ENCODE peak calls at places on chromosome 5, in ten cellular contexts. M, V, K, L, C, E, P, D, S and B are unnamed samples.

GRCh38 chr5:179182601-179183000 is 122.4 kb downstream of the ZNF354C start:
- DNase-seq in M (no peak), P (no peak), C (no peak), D (no peak), K (no peak), L (no peak), E (no peak), V (no peak), S (no peak), B (no peak)

GRCh38 chr5:175123542-175123941 is 320.4 kb downstream of the DRD1 start:
- DNase-seq in V (no peak), L (no peak), P (no peak), K (no peak), D (no peak), S (no peak), M (no peak), C (no peak), E (no peak), B (no peak)

GRCh38 chr5:102792705-102793104 is 37.6 kb downstream of the PAM start:
- DNase-seq in D (peak; percentile 57), K (no peak), L (no peak), M (no peak), C (no peak), P (no peak), S (no peak), E (no peak), V (no peak), B (no peak)

GRCh38 chr5:142674438-142675210 is 11.3 kb downstream of the FGF1 start:
- DNase-seq in K (peak; percentile 32), V (no peak), C (no peak), P (no peak), S (no peak), D (peak; percentile 89), E (no peak), L (no peak), M (peak; percentile 89), B (no peak)

GRCh38 chr5:116738270-116738947 is 163.8 kb upstream of the SEMA6A start:
- DNase-seq in V (no peak), C (no peak), P (no peak), E (no peak), S (no peak), L (no peak), D (no peak), M (no peak), K (peak; percentile 20), B (no peak)

GRCh38 chr5:87408219-87408618 is 4.5 kb downstream of the CCNH start:
- DNase-seq in S (no peak), P (no peak), V (no peak), C (no peak), L (no peak), D (no peak), K (no peak), M (no peak), E (no peak), B (no peak)

GRCh38 chr5:104412649-104413240 is 850.2 kb upstream of the NUDT12 start:
- DNase-seq in C (no peak), E (no peak), M (peak; percentile 20), D (peak; percentile 10), P (peak; percentile 45), K (no peak), L (no peak), S (no peak), V (no peak), B (no peak)

GRCh38 chr5:126122942-126123341 is 300.3 kb upstream of the GRAMD2B start:
- DNase-seq in K (no peak), D (no peak), V (no peak), P (no peak), C (no peak), E (no peak), M (no peak), L (no peak), S (no peak), B (no peak)

GRCh38 chr5:71828641-71829040 is 109.6 kb downstream of the CARTPT start:
- DNase-seq in C (no peak), M (peak; percentile 10), E (no peak), V (no peak), P (peak; percentile 85), S (no peak), L (no peak), K (no peak), D (peak; percentile 41), B (no peak)

GRCh38 chr5:170603578-170604565 is 100.1 kb downstream of the KCNIP1 start:
- DNase-seq in M (no peak), E (no peak), S (no peak), P (peak; percentile 18), D (peak; percentile 55), C (no peak), K (peak; percentile 53), L (no peak), V (no peak), B (no peak)

GRCh38 chr5:82105457-82105856 is 133.6 kb downstream of the ATG10 start:
- DNase-seq in V (no peak), E (no peak), C (no peak), K (no peak), S (no peak), L (no peak), P (peak; percentile 31), M (peak; percentile 10), D (peak; percentile 12), B (no peak)

GRCh38 chr5:168409601-168410458 is 76.4 kb upstream of the RARS1 start:
- DNase-seq in K (no peak), S (no peak), D (peak; percentile 71), C (no peak), V (no peak), P (peak; percentile 63), E (no peak), M (peak; percentile 90), L (no peak), B (no peak)

DNA sequence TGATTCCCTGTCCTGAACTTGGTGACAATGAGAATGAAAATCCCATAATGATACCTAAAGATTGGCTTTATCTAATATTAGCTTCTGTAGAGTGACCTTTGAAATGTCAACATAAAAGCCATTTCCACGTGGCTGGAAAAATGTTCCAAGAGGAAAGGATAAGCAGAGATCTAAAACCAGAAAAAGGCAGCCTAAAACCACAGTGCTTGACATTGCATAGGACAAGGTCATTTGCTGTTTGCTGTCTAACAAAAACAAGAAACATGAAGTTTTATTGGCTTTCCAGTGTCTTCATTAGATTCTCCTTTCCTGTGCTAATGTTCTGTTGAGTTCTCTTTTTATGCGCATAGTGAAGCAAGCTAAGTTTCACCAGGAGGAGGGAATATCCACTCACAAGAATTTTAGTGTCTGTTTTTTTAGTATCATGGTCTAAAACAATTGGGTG is 44.6 kb downstream of the CPEB4 start:
- DNase-seq in V (no peak), M (no peak), E (no peak), D (no peak), L (no peak), S (no peak), C (no peak), K (no peak), P (no peak), B (no peak)
- H3K4me1 ChIP-seq in V (no peaks in the 10 kb centered on the region), M (no peaks in the 10 kb centered on the region), E (no peaks in the 10 kb centered on the region), D (no peaks in the 10 kb centered on the region), L (no peaks in the 10 kb centered on the region), S (no peaks in the 10 kb centered on the region), C (peaks cover 9% of the 10 kb centered on the region), K (peaks cover 63% of the 10 kb centered on the region), P (no peaks in the 10 kb centered on the region), B (no peaks in the 10 kb centered on the region)

DNA sequence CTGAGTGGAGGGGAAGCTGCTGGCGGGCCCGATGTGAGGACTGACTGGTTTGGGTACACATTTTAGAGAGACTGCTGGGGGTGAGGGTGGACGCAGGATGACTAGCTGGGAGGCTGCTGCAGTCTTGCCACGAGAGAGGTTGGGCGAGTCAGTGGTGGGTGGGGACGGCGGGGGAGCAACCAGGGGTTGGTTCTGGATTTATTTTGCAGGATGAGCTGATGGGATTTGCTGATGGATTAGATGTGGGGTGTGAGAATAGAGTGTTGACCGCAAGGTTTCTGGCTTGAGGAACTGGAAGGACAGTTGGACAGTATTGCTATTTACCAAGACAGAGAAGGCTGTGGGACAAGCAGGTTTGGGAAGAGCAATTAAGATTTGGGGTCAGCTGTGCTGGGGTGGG is 5.8 kb upstream of the NDST1 start:
- DNase-seq in E (no peak), S (no peak), V (no peak), P (no peak), L (no peak), M (no peak), K (no peak), D (peak; percentile 80), C (no peak), B (no peak)
- H3K4me1 ChIP-seq in E (peaks cover 57% of the 10 kb centered on the region), S (no peaks in the 10 kb centered on the region), V (peaks cover 100% of the 10 kb centered on the region), P (peaks cover 49% of the 10 kb centered on the region), L (no peaks in the 10 kb centered on the region), M (peaks cover 66% of the 10 kb centered on the region), K (peaks cover 99% of the 10 kb centered on the region), D (peaks cover 76% of the 10 kb centered on the region), C (peaks cover 91% of the 10 kb centered on the region), B (peaks cover 93% of the 10 kb centered on the region)

DNA sequence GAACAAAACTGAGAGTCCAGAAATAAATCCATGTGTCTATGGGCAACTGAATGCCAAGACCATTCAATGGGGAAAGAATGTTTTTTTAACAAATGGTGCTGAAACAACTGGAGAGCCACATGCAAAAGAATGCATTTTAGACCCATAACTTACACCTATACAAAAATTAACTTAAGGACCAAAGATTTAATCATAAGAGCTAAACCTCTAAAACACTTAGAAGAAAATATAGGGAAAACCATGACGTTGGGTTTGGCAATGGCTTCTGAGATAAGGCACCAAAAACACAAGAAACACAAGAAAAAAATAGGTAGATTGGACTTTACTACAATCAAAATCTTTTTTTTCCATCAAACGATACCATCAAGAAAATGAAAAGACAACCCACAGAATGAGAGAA is 48.4 kb upstream of the ANKRD33B start:
- DNase-seq in D (no peak), S (no peak), K (no peak), C (no peak), V (no peak), P (no peak), L (no peak), E (no peak), M (no peak), B (no peak)
- H3K4me1 ChIP-seq in D (peaks cover 30% of the 10 kb centered on the region), S (no peaks in the 10 kb centered on the region), K (no peaks in the 10 kb centered on the region), C (no peaks in the 10 kb centered on the region), V (peaks cover 28% of the 10 kb centered on the region), P (no peaks in the 10 kb centered on the region), L (no peaks in the 10 kb centered on the region), E (no peaks in the 10 kb centered on the region), M (peaks cover 16% of the 10 kb centered on the region), B (peaks cover 3% of the 10 kb centered on the region)

GRCh38 chr5:14184725-14185124 is 41.6 kb downstream of the TRIO start:
- DNase-seq in P (no peak), D (peak; percentile 92), V (no peak), L (no peak), C (no peak), M (peak; percentile 85), E (no peak), S (no peak), K (no peak), B (peak; percentile 82)

GRCh38 chr5:14186132-14186830 is 43.1 kb downstream of the TRIO start:
- DNase-seq in E (no peak), C (no peak), P (peak; percentile 87), K (no peak), S (no peak), V (no peak), D (peak; percentile 77), L (no peak), M (peak; percentile 84), B (no peak)

GRCh38 chr5:14187157-14187556 is 44.0 kb downstream of the TRIO start:
- DNase-seq in L (no peak), E (no peak), V (no peak), M (no peak), S (no peak), K (no peak), D (no peak), P (no peak), C (no peak), B (no peak)

GRCh38 chr5:14184082-14184481 is 40.9 kb downstream of the TRIO start:
- DNase-seq in S (no peak), K (no peak), E (no peak), V (no peak), L (no peak), M (no peak), P (no peak), C (no peak), D (no peak), B (no peak)

GRCh38 chr5:14185336-14186131 is 42.4 kb downstream of the TRIO start:
- DNase-seq in K (peak; percentile 25), E (no peak), V (no peak), D (peak; percentile 86), P (peak; percentile 89), C (no peak), L (no peak), S (no peak), M (peak; percentile 83), B (no peak)
- H3K4me1 ChIP-seq in K (peaks cover 87% of the 10 kb centered on the region), E (peaks cover 5% of the 10 kb centered on the region), V (peaks cover 89% of the 10 kb centered on the region), D (peaks cover 96% of the 10 kb centered on the region), P (peaks cover 91% of the 10 kb centered on the region), C (peaks cover 29% of the 10 kb centered on the region), L (no peaks in the 10 kb centered on the region), S (no peaks in the 10 kb centered on the region), M (peaks cover 92% of the 10 kb centered on the region), B (peaks cover 33% of the 10 kb centered on the region)